ENCODE peak calls at places on chromosome 9, in eight cellular contexts. One of them, this sample, is unnamed.

GRCh38 chr9:124133752-124134151 is 122.2 kb downstream of the LHX2 start:
- DNase-seq in caudate nucleus: no peak
- DNase-seq in COR-L47: peak
- DNase-seq in activated naive CD8-positive, alpha-beta T cell treated with anti-CD3 and anti-CD28 coated beads, Interleukin-2, amount 10 ng/mL, durations not matched to agents 7 days and 5 days: no peak
- DNase-seq in NCI-H748 treated with DMSO at 0.1 percent for 48 hours: no peak
- DNase-seq in nephron progenitor cell: peak
- DNase-seq in stimulated activated CD4-positive, alpha-beta T cell treated with anti-CD3 and anti-CD28 coated beads, Interleukin-15, amount 100 ng/mL, for 1 hour: no peak
- DNase-seq in endothelial cell: peak
- DNase-seq in this sample: no peak

GRCh38 chr9:114417511-114417910 is 29.7 kb upstream of the AKNA start:
- DNase-seq in caudate nucleus: no peak
- DNase-seq in COR-L47: no peak
- DNase-seq in activated naive CD8-positive, alpha-beta T cell treated with anti-CD3 and anti-CD28 coated beads, Interleukin-2, amount 10 ng/mL, durations not matched to agents 7 days and 5 days: no peak
- DNase-seq in NCI-H748 treated with DMSO at 0.1 percent for 48 hours: no peak
- DNase-seq in nephron progenitor cell: no peak
- DNase-seq in stimulated activated CD4-positive, alpha-beta T cell treated with anti-CD3 and anti-CD28 coated beads, Interleukin-15, amount 100 ng/mL, for 1 hour: no peak
- DNase-seq in endothelial cell: no peak
- DNase-seq in this sample: no peak

GRCh38 chr9:36322462-36322861 is 64.2 kb upstream of the GNE start:
- DNase-seq in caudate nucleus: no peak
- DNase-seq in COR-L47: no peak
- DNase-seq in activated naive CD8-positive, alpha-beta T cell treated with anti-CD3 and anti-CD28 coated beads, Interleukin-2, amount 10 ng/mL, durations not matched to agents 7 days and 5 days: no peak
- DNase-seq in NCI-H748 treated with DMSO at 0.1 percent for 48 hours: no peak
- DNase-seq in nephron progenitor cell: no peak
- DNase-seq in stimulated activated CD4-positive, alpha-beta T cell treated with anti-CD3 and anti-CD28 coated beads, Interleukin-15, amount 100 ng/mL, for 1 hour: no peak
- DNase-seq in endothelial cell: no peak
- DNase-seq in this sample: no peak

GRCh38 chr9:136328622-136329041 is 1.3 kb downstream of the GPSM1 start:
- DNase-seq in caudate nucleus: no peak
- DNase-seq in COR-L47: no peak
- DNase-seq in activated naive CD8-positive, alpha-beta T cell treated with anti-CD3 and anti-CD28 coated beads, Interleukin-2, amount 10 ng/mL, durations not matched to agents 7 days and 5 days: no peak
- DNase-seq in NCI-H748 treated with DMSO at 0.1 percent for 48 hours: no peak
- DNase-seq in nephron progenitor cell: peak
- DNase-seq in stimulated activated CD4-positive, alpha-beta T cell treated with anti-CD3 and anti-CD28 coated beads, Interleukin-15, amount 100 ng/mL, for 1 hour: no peak
- DNase-seq in endothelial cell: no peak
- DNase-seq in this sample: no peak

GRCh38 chr9:111661150-111661801 is at the start of gene GNG10:
- DNase-seq in caudate nucleus: peak
- DNase-seq in COR-L47: peak
- DNase-seq in activated naive CD8-positive, alpha-beta T cell treated with anti-CD3 and anti-CD28 coated beads, Interleukin-2, amount 10 ng/mL, durations not matched to agents 7 days and 5 days: peak
- DNase-seq in NCI-H748 treated with DMSO at 0.1 percent for 48 hours: peak
- DNase-seq in nephron progenitor cell: peak
- DNase-seq in stimulated activated CD4-positive, alpha-beta T cell treated with anti-CD3 and anti-CD28 coated beads, Interleukin-15, amount 100 ng/mL, for 1 hour: peak
- DNase-seq in endothelial cell: peak
- DNase-seq in this sample: peak

GRCh38 chr9:35705836-35706430 is 16.2 kb upstream of the TPM2 start:
- DNase-seq in caudate nucleus: no peak
- DNase-seq in COR-L47: no peak
- DNase-seq in activated naive CD8-positive, alpha-beta T cell treated with anti-CD3 and anti-CD28 coated beads, Interleukin-2, amount 10 ng/mL, durations not matched to agents 7 days and 5 days: no peak
- DNase-seq in NCI-H748 treated with DMSO at 0.1 percent for 48 hours: no peak
- DNase-seq in nephron progenitor cell: no peak
- DNase-seq in stimulated activated CD4-positive, alpha-beta T cell treated with anti-CD3 and anti-CD28 coated beads, Interleukin-15, amount 100 ng/mL, for 1 hour: no peak
- DNase-seq in endothelial cell: no peak
- DNase-seq in this sample: no peak

GRCh38 chr9:21752003-21752402 is 50.4 kb upstream of the MTAP start:
- DNase-seq in caudate nucleus: no peak
- DNase-seq in COR-L47: no peak
- DNase-seq in activated naive CD8-positive, alpha-beta T cell treated with anti-CD3 and anti-CD28 coated beads, Interleukin-2, amount 10 ng/mL, durations not matched to agents 7 days and 5 days: no peak
- DNase-seq in NCI-H748 treated with DMSO at 0.1 percent for 48 hours: no peak
- DNase-seq in nephron progenitor cell: no peak
- DNase-seq in stimulated activated CD4-positive, alpha-beta T cell treated with anti-CD3 and anti-CD28 coated beads, Interleukin-15, amount 100 ng/mL, for 1 hour: no peak
- DNase-seq in endothelial cell: no peak
- DNase-seq in this sample: no peak

GRCh38 chr9:133778336-133778995 is 40.3 kb upstream of the SARDH start:
- DNase-seq in caudate nucleus: no peak
- DNase-seq in COR-L47: no peak
- DNase-seq in activated naive CD8-positive, alpha-beta T cell treated with anti-CD3 and anti-CD28 coated beads, Interleukin-2, amount 10 ng/mL, durations not matched to agents 7 days and 5 days: no peak
- DNase-seq in NCI-H748 treated with DMSO at 0.1 percent for 48 hours: no peak
- DNase-seq in nephron progenitor cell: no peak
- DNase-seq in stimulated activated CD4-positive, alpha-beta T cell treated with anti-CD3 and anti-CD28 coated beads, Interleukin-15, amount 100 ng/mL, for 1 hour: no peak
- DNase-seq in endothelial cell: no peak
- DNase-seq in this sample: no peak

GRCh38 chr9:114016629-114017423 is 61.3 kb downstream of the AMBP start:
- DNase-seq in caudate nucleus: no peak
- DNase-seq in COR-L47: no peak
- DNase-seq in activated naive CD8-positive, alpha-beta T cell treated with anti-CD3 and anti-CD28 coated beads, Interleukin-2, amount 10 ng/mL, durations not matched to agents 7 days and 5 days: peak
- DNase-seq in NCI-H748 treated with DMSO at 0.1 percent for 48 hours: no peak
- DNase-seq in nephron progenitor cell: no peak
- DNase-seq in stimulated activated CD4-positive, alpha-beta T cell treated with anti-CD3 and anti-CD28 coated beads, Interleukin-15, amount 100 ng/mL, for 1 hour: no peak
- DNase-seq in endothelial cell: peak
- DNase-seq in this sample: no peak

GRCh38 chr9:134373269-134373668 is 47.0 kb downstream of the RXRA start:
- DNase-seq in caudate nucleus: no peak
- DNase-seq in COR-L47: no peak
- DNase-seq in activated naive CD8-positive, alpha-beta T cell treated with anti-CD3 and anti-CD28 coated beads, Interleukin-2, amount 10 ng/mL, durations not matched to agents 7 days and 5 days: no peak
- DNase-seq in NCI-H748 treated with DMSO at 0.1 percent for 48 hours: no peak
- DNase-seq in nephron progenitor cell: no peak
- DNase-seq in stimulated activated CD4-positive, alpha-beta T cell treated with anti-CD3 and anti-CD28 coated beads, Interleukin-15, amount 100 ng/mL, for 1 hour: no peak
- DNase-seq in endothelial cell: no peak
- DNase-seq in this sample: no peak

GRCh38 chr9:121267689-121268597 is at the start of gene GSN:
- DNase-seq in caudate nucleus: peak
- DNase-seq in COR-L47: peak
- DNase-seq in activated naive CD8-positive, alpha-beta T cell treated with anti-CD3 and anti-CD28 coated beads, Interleukin-2, amount 10 ng/mL, durations not matched to agents 7 days and 5 days: peak
- DNase-seq in NCI-H748 treated with DMSO at 0.1 percent for 48 hours: peak
- DNase-seq in nephron progenitor cell: peak
- DNase-seq in stimulated activated CD4-positive, alpha-beta T cell treated with anti-CD3 and anti-CD28 coated beads, Interleukin-15, amount 100 ng/mL, for 1 hour: peak
- DNase-seq in endothelial cell: peak
- DNase-seq in this sample: no peak

GRCh38 chr9:130661461-130662098 is 2.8 kb upstream of the PRDM12 start:
- DNase-seq in caudate nucleus: no peak
- DNase-seq in COR-L47: no peak
- DNase-seq in activated naive CD8-positive, alpha-beta T cell treated with anti-CD3 and anti-CD28 coated beads, Interleukin-2, amount 10 ng/mL, durations not matched to agents 7 days and 5 days: no peak
- DNase-seq in NCI-H748 treated with DMSO at 0.1 percent for 48 hours: no peak
- DNase-seq in nephron progenitor cell: peak
- DNase-seq in stimulated activated CD4-positive, alpha-beta T cell treated with anti-CD3 and anti-CD28 coated beads, Interleukin-15, amount 100 ng/mL, for 1 hour: no peak
- DNase-seq in endothelial cell: no peak
- DNase-seq in this sample: no peak

GRCh38 chr9:79610019-79610760 is 38.4 kb downstream of the TLE4 start:
- DNase-seq in caudate nucleus: no peak
- DNase-seq in COR-L47: peak
- DNase-seq in activated naive CD8-positive, alpha-beta T cell treated with anti-CD3 and anti-CD28 coated beads, Interleukin-2, amount 10 ng/mL, durations not matched to agents 7 days and 5 days: no peak
- DNase-seq in NCI-H748 treated with DMSO at 0.1 percent for 48 hours: no peak
- DNase-seq in nephron progenitor cell: peak
- DNase-seq in stimulated activated CD4-positive, alpha-beta T cell treated with anti-CD3 and anti-CD28 coated beads, Interleukin-15, amount 100 ng/mL, for 1 hour: no peak
- DNase-seq in endothelial cell: no peak
- DNase-seq in this sample: no peak

GRCh38 chr9:91560301-91560700 is 136.7 kb upstream of the NFIL3 start:
- DNase-seq in caudate nucleus: no peak
- DNase-seq in COR-L47: no peak
- DNase-seq in activated naive CD8-positive, alpha-beta T cell treated with anti-CD3 and anti-CD28 coated beads, Interleukin-2, amount 10 ng/mL, durations not matched to agents 7 days and 5 days: no peak
- DNase-seq in NCI-H748 treated with DMSO at 0.1 percent for 48 hours: no peak
- DNase-seq in nephron progenitor cell: no peak
- DNase-seq in stimulated activated CD4-positive, alpha-beta T cell treated with anti-CD3 and anti-CD28 coated beads, Interleukin-15, amount 100 ng/mL, for 1 hour: no peak
- DNase-seq in endothelial cell: no peak
- DNase-seq in this sample: no peak

GRCh38 chr9:137476856-137477255 is 17.7 kb upstream of the NSMF start:
- DNase-seq in caudate nucleus: no peak
- DNase-seq in COR-L47: no peak
- DNase-seq in activated naive CD8-positive, alpha-beta T cell treated with anti-CD3 and anti-CD28 coated beads, Interleukin-2, amount 10 ng/mL, durations not matched to agents 7 days and 5 days: no peak
- DNase-seq in NCI-H748 treated with DMSO at 0.1 percent for 48 hours: no peak
- DNase-seq in nephron progenitor cell: no peak
- DNase-seq in stimulated activated CD4-positive, alpha-beta T cell treated with anti-CD3 and anti-CD28 coated beads, Interleukin-15, amount 100 ng/mL, for 1 hour: no peak
- DNase-seq in endothelial cell: no peak
- DNase-seq in this sample: no peak

GRCh38 chr9:105856020-105856419 is 161.7 kb downstream of the TMEM38B start:
- DNase-seq in caudate nucleus: no peak
- DNase-seq in COR-L47: no peak
- DNase-seq in activated naive CD8-positive, alpha-beta T cell treated with anti-CD3 and anti-CD28 coated beads, Interleukin-2, amount 10 ng/mL, durations not matched to agents 7 days and 5 days: no peak
- DNase-seq in NCI-H748 treated with DMSO at 0.1 percent for 48 hours: no peak
- DNase-seq in nephron progenitor cell: no peak
- DNase-seq in stimulated activated CD4-positive, alpha-beta T cell treated with anti-CD3 and anti-CD28 coated beads, Interleukin-15, amount 100 ng/mL, for 1 hour: no peak
- DNase-seq in endothelial cell: no peak
- DNase-seq in this sample: no peak

GRCh38 chr9:83062011-83062652 is 810 bp downstream of the RASEF start:
- DNase-seq in caudate nucleus: no peak
- DNase-seq in COR-L47: peak
- DNase-seq in activated naive CD8-positive, alpha-beta T cell treated with anti-CD3 and anti-CD28 coated beads, Interleukin-2, amount 10 ng/mL, durations not matched to agents 7 days and 5 days: no peak
- DNase-seq in NCI-H748 treated with DMSO at 0.1 percent for 48 hours: peak
- DNase-seq in nephron progenitor cell: peak
- DNase-seq in stimulated activated CD4-positive, alpha-beta T cell treated with anti-CD3 and anti-CD28 coated beads, Interleukin-15, amount 100 ng/mL, for 1 hour: no peak
- DNase-seq in endothelial cell: peak
- DNase-seq in this sample: no peak

GRCh38 chr9:136114606-136115005 is 4.1 kb downstream of the TMEM250 start:
- DNase-seq in caudate nucleus: no peak
- DNase-seq in COR-L47: no peak
- DNase-seq in activated naive CD8-positive, alpha-beta T cell treated with anti-CD3 and anti-CD28 coated beads, Interleukin-2, amount 10 ng/mL, durations not matched to agents 7 days and 5 days: no peak
- DNase-seq in NCI-H748 treated with DMSO at 0.1 percent for 48 hours: no peak
- DNase-seq in nephron progenitor cell: no peak
- DNase-seq in stimulated activated CD4-positive, alpha-beta T cell treated with anti-CD3 and anti-CD28 coated beads, Interleukin-15, amount 100 ng/mL, for 1 hour: no peak
- DNase-seq in endothelial cell: no peak
- DNase-seq in this sample: no peak

GRCh38 chr9:80410106-80410505 is 838.3 kb downstream of the TLE4 start:
- DNase-seq in caudate nucleus: no peak
- DNase-seq in COR-L47: no peak
- DNase-seq in activated naive CD8-positive, alpha-beta T cell treated with anti-CD3 and anti-CD28 coated beads, Interleukin-2, amount 10 ng/mL, durations not matched to agents 7 days and 5 days: no peak
- DNase-seq in NCI-H748 treated with DMSO at 0.1 percent for 48 hours: no peak
- DNase-seq in nephron progenitor cell: peak
- DNase-seq in stimulated activated CD4-positive, alpha-beta T cell treated with anti-CD3 and anti-CD28 coated beads, Interleukin-15, amount 100 ng/mL, for 1 hour: no peak
- DNase-seq in endothelial cell: no peak
- DNase-seq in this sample: no peak

GRCh38 chr9:69121155-69122085 is 52.7 kb upstream of the TJP2 start:
- DNase-seq in caudate nucleus: peak
- DNase-seq in COR-L47: peak
- DNase-seq in activated naive CD8-positive, alpha-beta T cell treated with anti-CD3 and anti-CD28 coated beads, Interleukin-2, amount 10 ng/mL, durations not matched to agents 7 days and 5 days: peak
- DNase-seq in NCI-H748 treated with DMSO at 0.1 percent for 48 hours: peak
- DNase-seq in nephron progenitor cell: peak
- DNase-seq in stimulated activated CD4-positive, alpha-beta T cell treated with anti-CD3 and anti-CD28 coated beads, Interleukin-15, amount 100 ng/mL, for 1 hour: peak
- DNase-seq in endothelial cell: peak
- DNase-seq in this sample: peak

GRCh38 chr9:136011703-136012496 is 50.7 kb upstream of the UBAC1 start:
- DNase-seq in caudate nucleus: peak
- DNase-seq in COR-L47: no peak
- DNase-seq in activated naive CD8-positive, alpha-beta T cell treated with anti-CD3 and anti-CD28 coated beads, Interleukin-2, amount 10 ng/mL, durations not matched to agents 7 days and 5 days: no peak
- DNase-seq in NCI-H748 treated with DMSO at 0.1 percent for 48 hours: no peak
- DNase-seq in nephron progenitor cell: peak
- DNase-seq in stimulated activated CD4-positive, alpha-beta T cell treated with anti-CD3 and anti-CD28 coated beads, Interleukin-15, amount 100 ng/mL, for 1 hour: no peak
- DNase-seq in endothelial cell: no peak
- DNase-seq in this sample: no peak

GRCh38 chr9:108478871-108479332 is 376.9 kb downstream of the ACTL7B start:
- DNase-seq in caudate nucleus: no peak
- DNase-seq in COR-L47: no peak
- DNase-seq in activated naive CD8-positive, alpha-beta T cell treated with anti-CD3 and anti-CD28 coated beads, Interleukin-2, amount 10 ng/mL, durations not matched to agents 7 days and 5 days: no peak
- DNase-seq in NCI-H748 treated with DMSO at 0.1 percent for 48 hours: no peak
- DNase-seq in nephron progenitor cell: no peak
- DNase-seq in stimulated activated CD4-positive, alpha-beta T cell treated with anti-CD3 and anti-CD28 coated beads, Interleukin-15, amount 100 ng/mL, for 1 hour: no peak
- DNase-seq in endothelial cell: no peak
- DNase-seq in this sample: no peak

GRCh38 chr9:134130503-134131375 is 5.1 kb upstream of the WDR5 start:
- DNase-seq in caudate nucleus: no peak
- DNase-seq in COR-L47: no peak
- DNase-seq in activated naive CD8-positive, alpha-beta T cell treated with anti-CD3 and anti-CD28 coated beads, Interleukin-2, amount 10 ng/mL, durations not matched to agents 7 days and 5 days: no peak
- DNase-seq in NCI-H748 treated with DMSO at 0.1 percent for 48 hours: no peak
- DNase-seq in nephron progenitor cell: peak
- DNase-seq in stimulated activated CD4-positive, alpha-beta T cell treated with anti-CD3 and anti-CD28 coated beads, Interleukin-15, amount 100 ng/mL, for 1 hour: no peak
- DNase-seq in endothelial cell: no peak
- DNase-seq in this sample: no peak

GRCh38 chr9:137745541-137745991 is 126.8 kb downstream of the EHMT1 start:
- DNase-seq in caudate nucleus: no peak
- DNase-seq in COR-L47: peak
- DNase-seq in activated naive CD8-positive, alpha-beta T cell treated with anti-CD3 and anti-CD28 coated beads, Interleukin-2, amount 10 ng/mL, durations not matched to agents 7 days and 5 days: no peak
- DNase-seq in NCI-H748 treated with DMSO at 0.1 percent for 48 hours: no peak
- DNase-seq in nephron progenitor cell: no peak
- DNase-seq in stimulated activated CD4-positive, alpha-beta T cell treated with anti-CD3 and anti-CD28 coated beads, Interleukin-15, amount 100 ng/mL, for 1 hour: no peak
- DNase-seq in endothelial cell: no peak
- DNase-seq in this sample: no peak

GRCh38 chr9:95670122-95670521 is 153.4 kb upstream of the PTCH1 start:
- DNase-seq in caudate nucleus: no peak
- DNase-seq in COR-L47: no peak
- DNase-seq in activated naive CD8-positive, alpha-beta T cell treated with anti-CD3 and anti-CD28 coated beads, Interleukin-2, amount 10 ng/mL, durations not matched to agents 7 days and 5 days: no peak
- DNase-seq in NCI-H748 treated with DMSO at 0.1 percent for 48 hours: no peak
- DNase-seq in nephron progenitor cell: no peak
- DNase-seq in stimulated activated CD4-positive, alpha-beta T cell treated with anti-CD3 and anti-CD28 coated beads, Interleukin-15, amount 100 ng/mL, for 1 hour: no peak
- DNase-seq in endothelial cell: no peak
- DNase-seq in this sample: no peak

GRCh38 chr9:110650991-110651411 is 17.6 kb upstream of the MUSK start:
- DNase-seq in caudate nucleus: no peak
- DNase-seq in COR-L47: no peak
- DNase-seq in activated naive CD8-positive, alpha-beta T cell treated with anti-CD3 and anti-CD28 coated beads, Interleukin-2, amount 10 ng/mL, durations not matched to agents 7 days and 5 days: no peak
- DNase-seq in NCI-H748 treated with DMSO at 0.1 percent for 48 hours: no peak
- DNase-seq in nephron progenitor cell: no peak
- DNase-seq in stimulated activated CD4-positive, alpha-beta T cell treated with anti-CD3 and anti-CD28 coated beads, Interleukin-15, amount 100 ng/mL, for 1 hour: no peak
- DNase-seq in endothelial cell: no peak
- DNase-seq in this sample: no peak

GRCh38 chr9:124660341-124660801 is 110.7 kb downstream of the NR6A1 start:
- DNase-seq in caudate nucleus: no peak
- DNase-seq in COR-L47: peak
- DNase-seq in activated naive CD8-positive, alpha-beta T cell treated with anti-CD3 and anti-CD28 coated beads, Interleukin-2, amount 10 ng/mL, durations not matched to agents 7 days and 5 days: no peak
- DNase-seq in NCI-H748 treated with DMSO at 0.1 percent for 48 hours: peak
- DNase-seq in nephron progenitor cell: peak
- DNase-seq in stimulated activated CD4-positive, alpha-beta T cell treated with anti-CD3 and anti-CD28 coated beads, Interleukin-15, amount 100 ng/mL, for 1 hour: no peak
- DNase-seq in endothelial cell: peak
- DNase-seq in this sample: peak

GRCh38 chr9:35935755-35936509 is 22.0 kb downstream of the OR2S2 start:
- DNase-seq in caudate nucleus: no peak
- DNase-seq in COR-L47: no peak
- DNase-seq in activated naive CD8-positive, alpha-beta T cell treated with anti-CD3 and anti-CD28 coated beads, Interleukin-2, amount 10 ng/mL, durations not matched to agents 7 days and 5 days: no peak
- DNase-seq in NCI-H748 treated with DMSO at 0.1 percent for 48 hours: no peak
- DNase-seq in nephron progenitor cell: no peak
- DNase-seq in stimulated activated CD4-positive, alpha-beta T cell treated with anti-CD3 and anti-CD28 coated beads, Interleukin-15, amount 100 ng/mL, for 1 hour: no peak
- DNase-seq in endothelial cell: no peak
- DNase-seq in this sample: no peak

GRCh38 chr9:32879335-32879734 is 96.0 kb downstream of the TMEM215 start:
- DNase-seq in caudate nucleus: no peak
- DNase-seq in COR-L47: no peak
- DNase-seq in activated naive CD8-positive, alpha-beta T cell treated with anti-CD3 and anti-CD28 coated beads, Interleukin-2, amount 10 ng/mL, durations not matched to agents 7 days and 5 days: no peak
- DNase-seq in NCI-H748 treated with DMSO at 0.1 percent for 48 hours: no peak
- DNase-seq in nephron progenitor cell: no peak
- DNase-seq in stimulated activated CD4-positive, alpha-beta T cell treated with anti-CD3 and anti-CD28 coated beads, Interleukin-15, amount 100 ng/mL, for 1 hour: no peak
- DNase-seq in endothelial cell: no peak
- DNase-seq in this sample: no peak

GRCh38 chr9:122642226-122642625 is 15.2 kb downstream of the OR1B1 start:
- DNase-seq in caudate nucleus: no peak
- DNase-seq in COR-L47: no peak
- DNase-seq in activated naive CD8-positive, alpha-beta T cell treated with anti-CD3 and anti-CD28 coated beads, Interleukin-2, amount 10 ng/mL, durations not matched to agents 7 days and 5 days: no peak
- DNase-seq in NCI-H748 treated with DMSO at 0.1 percent for 48 hours: no peak
- DNase-seq in nephron progenitor cell: peak
- DNase-seq in stimulated activated CD4-positive, alpha-beta T cell treated with anti-CD3 and anti-CD28 coated beads, Interleukin-15, amount 100 ng/mL, for 1 hour: no peak
- DNase-seq in endothelial cell: no peak
- DNase-seq in this sample: peak

GRCh38 chr9:108049026-108049591 is 559.5 kb upstream of the KLF4 start:
- DNase-seq in caudate nucleus: no peak
- DNase-seq in COR-L47: no peak
- DNase-seq in activated naive CD8-positive, alpha-beta T cell treated with anti-CD3 and anti-CD28 coated beads, Interleukin-2, amount 10 ng/mL, durations not matched to agents 7 days and 5 days: no peak
- DNase-seq in NCI-H748 treated with DMSO at 0.1 percent for 48 hours: no peak
- DNase-seq in nephron progenitor cell: no peak
- DNase-seq in stimulated activated CD4-positive, alpha-beta T cell treated with anti-CD3 and anti-CD28 coated beads, Interleukin-15, amount 100 ng/mL, for 1 hour: no peak
- DNase-seq in endothelial cell: no peak
- DNase-seq in this sample: no peak

GRCh38 chr9:121895836-121896544 is 197.1 kb downstream of the TTLL11 start:
- DNase-seq in caudate nucleus: no peak
- DNase-seq in COR-L47: no peak
- DNase-seq in activated naive CD8-positive, alpha-beta T cell treated with anti-CD3 and anti-CD28 coated beads, Interleukin-2, amount 10 ng/mL, durations not matched to agents 7 days and 5 days: no peak
- DNase-seq in NCI-H748 treated with DMSO at 0.1 percent for 48 hours: no peak
- DNase-seq in nephron progenitor cell: peak
- DNase-seq in stimulated activated CD4-positive, alpha-beta T cell treated with anti-CD3 and anti-CD28 coated beads, Interleukin-15, amount 100 ng/mL, for 1 hour: no peak
- DNase-seq in endothelial cell: no peak
- DNase-seq in this sample: no peak

GRCh38 chr9:35311891-35312639 is 150.3 kb downstream of the UNC13B start:
- DNase-seq in caudate nucleus: no peak
- DNase-seq in COR-L47: no peak
- DNase-seq in activated naive CD8-positive, alpha-beta T cell treated with anti-CD3 and anti-CD28 coated beads, Interleukin-2, amount 10 ng/mL, durations not matched to agents 7 days and 5 days: no peak
- DNase-seq in NCI-H748 treated with DMSO at 0.1 percent for 48 hours: no peak
- DNase-seq in nephron progenitor cell: no peak
- DNase-seq in stimulated activated CD4-positive, alpha-beta T cell treated with anti-CD3 and anti-CD28 coated beads, Interleukin-15, amount 100 ng/mL, for 1 hour: no peak
- DNase-seq in endothelial cell: no peak
- DNase-seq in this sample: no peak

GRCh38 chr9:116115731-116116353 is 37.7 kb upstream of the PAPPA start:
- DNase-seq in caudate nucleus: no peak
- DNase-seq in COR-L47: no peak
- DNase-seq in activated naive CD8-positive, alpha-beta T cell treated with anti-CD3 and anti-CD28 coated beads, Interleukin-2, amount 10 ng/mL, durations not matched to agents 7 days and 5 days: no peak
- DNase-seq in NCI-H748 treated with DMSO at 0.1 percent for 48 hours: no peak
- DNase-seq in nephron progenitor cell: no peak
- DNase-seq in stimulated activated CD4-positive, alpha-beta T cell treated with anti-CD3 and anti-CD28 coated beads, Interleukin-15, amount 100 ng/mL, for 1 hour: no peak
- DNase-seq in endothelial cell: no peak
- DNase-seq in this sample: no peak